ENCODE peak calls at places on chromosomes 2 and 18, in six cellular contexts. U is CD8-positive, alpha-beta T cell; K is body of pancreas; N is psoas muscle; F is kidney epithelial cell; M is endodermal cell. V is an unnamed sample. For H3K36me3, the result is how much of the 10 kb centered on the place peaks cover.

GRCh38 chr2:82852787-82853186 is 1606.3 kb downstream of the SUCLG1 start:
- DNase-seq in U (no peak), K (no peak), N (no peak), F (no peak), M (no peak), V (no peak)

GRCh38 chr2:75587954-75588587 is 27.3 kb upstream of the EVA1A start:
- DNase-seq in U (no peak), K (no peak), N (no peak), F (peak), M (no peak), V (peak)

GRCh38 chr2:63743170-63743975 is 98.3 kb upstream of the UGP2 start:
- DNase-seq in U (no peak), K (no peak), N (no peak), F (no peak), M (no peak), V (no peak)

GRCh38 chr2:222033541-222033940 is 265.3 kb downstream of the PAX3 start:
- DNase-seq in U (no peak), K (no peak), N (no peak), F (no peak), M (no peak), V (peak)

GRCh38 chr2:138428710-138429440 is 72.7 kb upstream of the SPOPL start:
- DNase-seq in U (no peak), K (no peak), N (no peak), F (no peak), M (no peak), V (no peak)

GRCh38 chr18:79011300-79011870 is 31.8 kb downstream of the SALL3 start:
- DNase-seq in U (no peak), K (no peak), N (no peak), F (no peak), M (no peak), V (no peak)

GRCh38 chr18:36075862-36076587 is 8.7 kb upstream of the RPRD1A start:
- DNase-seq in U (no peak), K (no peak), N (no peak), F (peak), M (no peak), V (peak)

GRCh38 chr2:197777823-197778407 is 7.2 kb downstream of the BOLL start:
- DNase-seq in U (no peak), K (no peak), N (no peak), F (no peak), M (peak), V (no peak)

GRCh38 chr2:67982956-67983355 is 79.8 kb downstream of the C1D start:
- DNase-seq in U (no peak), K (no peak), N (no peak), F (no peak), M (no peak), V (no peak)

GRCh38 chr18:51762373-51762772 is 564.9 kb upstream of the MEX3C start:
- DNase-seq in U (no peak), K (no peak), N (no peak), F (no peak), M (no peak), V (no peak)

GRCh38 chr2:226953826-226954225 is 118.0 kb downstream of the RHBDD1 start:
- DNase-seq in U (no peak), K (no peak), N (no peak), F (no peak), M (no peak), V (no peak)

GRCh38 chr2:45009928-45010705 is 865 bp upstream of the SIX2 start:
- DNase-seq in U (no peak), K (peak), N (peak), F (no peak), M (peak), V (peak)

GRCh38 chr2:62471816-62472215 is 34.2 kb downstream of the TMEM17 start:
- DNase-seq in U (no peak), K (no peak), N (peak), F (no peak), M (no peak), V (no peak)

GRCh38 chr2:229419158-229419557 is 148.1 kb upstream of the PID1 start:
- DNase-seq in U (no peak), K (no peak), N (no peak), F (no peak), M (no peak), V (no peak)

GRCh38 chr2:49616800-49617199 is 462.5 kb upstream of the FSHR start:
- DNase-seq in U (no peak), K (no peak), N (no peak), F (no peak), M (no peak), V (no peak)

GRCh38 chr2:113876503-113877387 is 13.1 kb upstream of the ACTR3 start:
- DNase-seq in U (peak), K (peak), N (no peak), F (peak), M (peak), V (no peak)

GRCh38 chr2:183185534-183185933 is 61.3 kb downstream of the NUP35 start:
- DNase-seq in U (no peak), K (no peak), N (no peak), F (no peak), M (no peak), V (no peak)

GRCh38 chr18:74898965-74899364 is 301.3 kb downstream of the ZNF407 start:
- DNase-seq in U (no peak), K (no peak), N (no peak), F (peak), M (no peak), V (peak)

GRCh38 chr18:37392648-37393047 is 172.9 kb downstream of the CELF4 start:
- DNase-seq in U (no peak), K (no peak), N (no peak), F (no peak), M (no peak), V (no peak)

GRCh38 chr2:135802350-135802749 is 34.6 kb downstream of the LCT start:
- DNase-seq in U (no peak), K (no peak), N (no peak), F (no peak), M (no peak), V (no peak)

GRCh38 chr2:33033524-33034150 is 86.9 kb downstream of the LTBP1 start:
- DNase-seq in U (no peak), K (no peak), N (no peak), F (no peak), M (no peak), V (peak)

GRCh38 chr2:19349911-19350677 is 8.3 kb downstream of the OSR1 start:
- DNase-seq in U (no peak), K (peak), N (peak), F (no peak), M (peak), V (peak)

GRCh38 chr2:128623776-128624424 is 305.2 kb upstream of the HS6ST1 start:
- DNase-seq in U (no peak), K (no peak), N (no peak), F (peak), M (no peak), V (peak)

GRCh38 chr2:85433511-85434089 is 15.1 kb downstream of the SH2D6 start:
- DNase-seq in U (no peak), K (peak), N (peak), F (peak), M (peak), V (no peak)

GRCh38 chr2:65402339-65402738 is 30.1 kb downstream of the SPRED2 start:
- DNase-seq in U (no peak), K (no peak), N (no peak), F (no peak), M (no peak), V (no peak)

GRCh38 chr2:150788741-150789140 is 301.3 kb upstream of the RND3 start:
- DNase-seq in U (no peak), K (no peak), N (no peak), F (no peak), M (no peak), V (no peak)

GRCh38 chr2:23199115-23199918 is 185.7 kb upstream of the KLHL29 start:
- DNase-seq in U (no peak), K (no peak), N (no peak), F (no peak), M (peak), V (peak)

GRCh38 chr2:3605013-3605961 is 10.4 kb downstream of the COLEC11 start:
- DNase-seq in U (no peak), K (no peak), N (no peak), F (no peak), M (no peak), V (no peak)

GRCh38 chr2:183059561-183059960 is 19.0 kb upstream of the DUSP19 start:
- DNase-seq in U (no peak), K (no peak), N (no peak), F (peak), M (no peak), V (peak)

GRCh38 chr2:98311090-98311489 is 35.2 kb upstream of the CNGA3 start:
- DNase-seq in U (no peak), K (no peak), N (no peak), F (no peak), M (no peak), V (no peak)

GRCh38 chr2:186569906-186570305 is 19.9 kb upstream of the ITGAV start:
- DNase-seq in U (no peak), K (no peak), N (no peak), F (peak), M (no peak), V (no peak)

GRCh38 chr2:163659224-163659623 is 76.6 kb downstream of the FIGN start:
- DNase-seq in U (no peak), K (no peak), N (no peak), F (no peak), M (no peak), V (no peak)

GRCh38 chr2:11631462-11631861 is 38.5 kb downstream of the NTSR2 start:
- DNase-seq in U (no peak), K (no peak), N (no peak), F (no peak), M (no peak), V (no peak)

GRCh38 chr2:232887171-232887850 is 17.2 kb downstream of the SNORC start:
- DNase-seq in U (no peak), K (peak), N (no peak), F (no peak), M (peak), V (no peak)

GRCh38 chr2:236318401-236318800 is 54.2 kb upstream of the ASB18 start:
- DNase-seq in U (no peak), K (no peak), N (no peak), F (no peak), M (no peak), V (no peak)

GRCh38 chr2:236317938-236318396 is 53.8 kb upstream of the ASB18 start:
- DNase-seq in U (no peak), K (no peak), N (no peak), F (no peak), M (no peak), V (no peak)

GRCh38 chr2:236321430-236321829 is 57.2 kb upstream of the ASB18 start:
- DNase-seq in U (no peak), K (no peak), N (no peak), F (no peak), M (no peak), V (no peak)

DNA sequence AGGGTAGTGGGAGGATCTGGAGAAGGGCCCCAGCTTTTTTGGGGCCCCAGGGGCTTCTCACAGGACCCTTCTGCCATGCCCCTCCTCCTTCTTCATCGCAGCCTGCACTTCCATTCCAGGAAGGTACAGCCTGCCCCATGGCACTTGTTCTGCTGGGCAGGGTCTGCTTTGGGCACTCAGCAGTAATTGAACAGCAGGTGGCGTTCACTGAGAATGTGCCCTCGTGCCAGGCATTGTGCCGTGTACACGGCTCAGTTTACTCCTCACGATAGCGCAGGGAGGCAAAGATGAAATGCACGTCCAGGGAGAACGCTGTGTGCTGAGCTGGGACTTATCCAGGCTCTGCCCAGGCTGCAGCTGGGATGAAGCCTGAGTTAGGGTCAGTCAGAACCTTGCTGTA is 54.8 kb upstream of the ASB18 start:
- DNase-seq in U (no peak), K (no peak), N (no peak), F (no peak), M (no peak), V (no peak)
- TF ChIP-seq CTCF in U (no peak), K (no peak), N (no peak), F (no peak), M (no peak), V (no peak)

GRCh38 chr2:162462911-162463310 is 119.0 kb downstream of the GCA start:
- DNase-seq in U (no peak), K (no peak), N (no peak), F (no peak), M (no peak), V (no peak)

GRCh38 chr2:162457487-162457886 is 113.6 kb downstream of the GCA start:
- DNase-seq in U (no peak), K (no peak), N (no peak), F (no peak), M (no peak), V (no peak)

DNA sequence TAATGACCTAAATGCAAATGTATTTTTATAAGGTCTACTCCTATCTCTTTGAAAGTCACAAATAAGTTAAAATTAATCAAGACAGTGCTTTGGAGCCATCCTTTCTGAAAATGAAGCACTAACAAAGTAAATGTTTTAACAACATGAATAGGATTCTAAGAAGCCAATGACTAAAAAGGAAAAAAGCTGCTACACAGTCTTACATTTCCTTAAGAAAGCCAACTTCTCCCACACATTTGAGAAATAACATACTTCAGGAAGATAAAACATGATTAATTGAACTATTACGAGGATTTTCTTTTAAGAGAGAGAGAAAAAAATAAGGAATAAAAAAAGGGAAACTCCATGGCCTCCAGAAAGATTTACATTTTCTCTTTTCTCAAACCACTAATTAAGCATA is 113.1 kb downstream of the GCA start:
- DNase-seq in U (no peak), K (no peak), N (no peak), F (no peak), M (no peak), V (no peak)
- H3K4me3 ChIP-seq in U (no peak), K (no peak), N (no peak), F (no peak), M (no peak), V (no peak)

GRCh38 chr2:24225883-24226282 is 51.0 kb downstream of the FAM228A start:
- DNase-seq in U (no peak), K (no peak), N (no peak), F (no peak), M (no peak), V (no peak)

GRCh38 chr2:24222946-24223345 is 48.1 kb downstream of the FAM228A start:
- DNase-seq in U (no peak), K (no peak), N (no peak), F (no peak), M (no peak), V (no peak)

GRCh38 chr2:24214880-24215279 is 40.0 kb downstream of the FAM228A start:
- DNase-seq in U (no peak), K (no peak), N (no peak), F (no peak), M (no peak), V (no peak)

DNA sequence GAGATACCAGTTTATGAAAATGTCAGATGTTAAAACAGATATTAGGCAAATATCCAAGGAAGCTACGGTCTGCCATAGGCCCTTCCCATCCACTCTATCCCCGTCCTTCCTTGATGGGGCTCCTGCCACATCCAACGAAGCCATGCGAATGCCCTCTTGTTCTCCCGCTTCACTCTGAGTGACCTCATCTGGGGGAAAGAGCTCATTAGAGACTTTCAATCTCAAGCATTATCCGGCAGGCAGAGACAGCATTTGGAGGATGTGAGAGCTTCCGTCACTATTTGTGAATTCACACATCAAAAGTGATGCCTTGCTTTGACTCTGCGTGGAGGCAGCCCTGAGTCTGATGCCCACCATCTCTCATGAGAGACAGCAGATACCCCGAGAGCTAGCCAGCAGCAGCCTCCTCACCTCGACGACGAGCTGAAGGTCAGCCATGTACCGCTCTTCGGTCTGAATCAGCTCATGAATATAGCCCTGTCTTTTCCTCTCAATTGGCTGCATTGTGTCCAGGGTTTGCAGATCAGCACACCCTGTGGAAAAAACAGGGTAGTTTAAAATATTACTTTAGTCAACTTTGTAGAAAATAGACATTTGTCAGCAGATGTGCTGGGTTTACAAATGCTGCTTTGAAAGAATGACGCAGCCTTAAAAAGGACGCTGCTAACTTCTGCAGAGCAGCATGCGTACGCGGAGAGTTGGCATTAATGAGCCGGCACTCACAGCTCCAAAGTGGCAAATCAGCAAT is 45.9 kb downstream of the FAM228A start:
- DNase-seq in U (no peak), K (no peak), N (no peak), F (no peak), M (no peak), V (no peak)
- H3K36me3 ChIP-seq in U (under half), K (under half), N (under half), F (under half), M (under half), V (under half)

GRCh38 chr18:60668583-60668982 is 296.0 kb upstream of the MC4R start:
- DNase-seq in U (no peak), K (no peak), N (no peak), F (no peak), M (peak), V (no peak)
- TF ChIP-seq CTCF in U (no peak), K (no peak), N (no peak), F (peak), M (peak), V (no peak)